ENCODE peak calls at places on chromosome 7, in seven cellular contexts. J is fibroblast of the conjunctiva; Z is EL; V is stimulated activated naive B cell treated with anti-CD40 and anti-IgM and Interleukin-4, amounts not matched to agents 10 μg/mL and 1 μg/mL and 100 μg/mL, for 72 hours; D is activated B cell treated with CpG ODN at 0.5 μM for 24 hours; Y is colonic mucosa; P is Calu3. O is an unnamed sample.
A peak's percentile ranks its signal among the peaks of the same experiment; 100 is the strongest.

GRCh38 chr7:131173148-131173890 is 154.4 kb upstream of the MKLN1 start:
- DNase-seq in P (no peak), V (no peak), Y (no peak), Z (peak; percentile 88), J (no peak), D (no peak), O (no peak)

GRCh38 chr7:26007510-26007909 is 144.5 kb upstream of the NFE2L3 start:
- DNase-seq in D (no peak), V (no peak), Y (no peak), J (no peak), Z (no peak), P (no peak), O (no peak)

GRCh38 chr7:120273476-120273975 is 551 bp downstream of the KCND2 start:
- DNase-seq in Z (peak; percentile 0), P (peak; percentile 50), D (no peak), J (no peak), V (no peak), Y (no peak), O (peak; percentile 37)

GRCh38 chr7:14047709-14048399 is 58.4 kb upstream of the ETV1 start:
- DNase-seq in V (peak; percentile 1), J (no peak), D (no peak), Z (no peak), Y (no peak), P (no peak), O (no peak)

GRCh38 chr7:158024881-158025280 is 562.7 kb downstream of the PTPRN2 start:
- DNase-seq in J (no peak), D (no peak), P (no peak), Y (no peak), Z (no peak), V (no peak), O (no peak)

GRCh38 chr7:158783595-158783994 is 45.7 kb downstream of the ESYT2 start:
- DNase-seq in D (no peak), P (no peak), Z (no peak), J (no peak), V (no peak), Y (no peak), O (no peak)

GRCh38 chr7:21753071-21753470 is 192.6 kb downstream of the CDCA7L start:
- DNase-seq in Y (no peak), V (no peak), D (no peak), J (no peak), Z (no peak), P (no peak), O (no peak)

GRCh38 chr7:17041324-17041723 is 159.5 kb upstream of the AGR3 start:
- DNase-seq in J (peak; percentile 57), P (no peak), Y (no peak), Z (peak; percentile 90), V (no peak), D (no peak), O (no peak)

GRCh38 chr7:994592-995308 is 11.8 kb downstream of the CYP2W1 start:
- DNase-seq in D (no peak), J (no peak), Y (no peak), P (no peak), V (no peak), Z (no peak), O (no peak)

GRCh38 chr7:31058122-31058521 is 6.0 kb downstream of the ADCYAP1R1 start:
- DNase-seq in P (peak; percentile 43), Z (peak; percentile 48), J (no peak), V (no peak), Y (no peak), D (no peak), O (no peak)

GRCh38 chr7:158765020-158765419 is 60.4 kb upstream of the NCAPG2 start:
- DNase-seq in D (no peak), Y (no peak), Z (no peak), P (no peak), J (no peak), V (no peak), O (no peak)

GRCh38 chr7:98200364-98200763 is 10.9 kb upstream of the BHLHA15 start:
- DNase-seq in Y (no peak), J (no peak), D (no peak), P (no peak), V (peak; percentile 43), Z (no peak), O (peak; percentile 88)

GRCh38 chr7:155166673-155167370 is 96.7 kb downstream of the HTR5A start:
- DNase-seq in D (no peak), P (peak; percentile 74), V (no peak), Y (no peak), Z (peak; percentile 96), J (peak; percentile 76), O (peak; percentile 40)